ENCODE peak calls at places on chromosomes 12 and 14, in four cellular contexts. F, T, C and X are unnamed samples.

GRCh38 chr12:126437934-126438333 is 1372.7 kb downstream of the AACS start:
- DNase-seq in C (no peak), T (no peak), F (no peak), X (no peak)

GRCh38 chr12:2054091-2055018 is 1.6 kb downstream of the CACNA1C start:
- DNase-seq in C (no peak), F (no peak), T (peak), X (no peak)

GRCh38 chr12:10722905-10723866 is at the start of gene YBX3:
- DNase-seq in T (peak), C (peak), F (peak), X (peak)

GRCh38 chr12:111034148-111034910 is 114.0 kb upstream of the MYL2 start:
- DNase-seq in C (peak), T (no peak), F (no peak), X (no peak)

GRCh38 chr12:24955389-24955788 is 6.5 kb upstream of the BCAT1 start:
- DNase-seq in F (no peak), C (no peak), T (no peak), X (no peak)

GRCh38 chr12:113413488-113413939 is 8.7 kb upstream of the SDSL start:
- DNase-seq in T (no peak), F (no peak), C (no peak), X (no peak)

GRCh38 chr12:65765436-65765813 is 58.9 kb upstream of the HMGA2 start:
- DNase-seq in C (no peak), F (no peak), T (no peak), X (no peak)

GRCh38 chr12:64186789-64187188 is 35.3 kb downstream of the KICS2 start:
- DNase-seq in C (no peak), F (no peak), T (no peak), X (no peak)

GRCh38 chr12:68483592-68484373 is 126.9 kb upstream of the RAP1B start:
- DNase-seq in C (no peak), F (no peak), T (no peak), X (no peak)

GRCh38 chr14:34971381-34971780 is 11.4 kb upstream of the SRP54 start:
- DNase-seq in C (no peak), F (no peak), T (no peak), X (no peak)

GRCh38 chr14:50943943-50944646 is at the start of gene PYGL:
- DNase-seq in T (peak), F (peak), C (peak), X (peak)

GRCh38 chr12:12764824-12765223 is 20.6 kb upstream of the APOLD1 start:
- DNase-seq in T (no peak), C (no peak), F (no peak), X (no peak)

GRCh38 chr14:64943981-64944520 is 1.5 kb upstream of the GPX2 start:
- DNase-seq in T (no peak), C (no peak), F (no peak), X (no peak)

GRCh38 chr14:68507544-68508081 is 285.3 kb downstream of the ZFP36L1 start:
- DNase-seq in C (peak), T (no peak), F (peak), X (no peak)

GRCh38 chr12:57452181-57452936 is 2.7 kb upstream of the INHBE start:
- DNase-seq in C (peak), T (no peak), F (no peak), X (no peak)

GRCh38 chr12:6834254-6834653 is 6.0 kb downstream of the P3H3 start:
- DNase-seq in C (no peak), T (no peak), F (no peak), X (no peak)

GRCh38 chr12:95642583-95642982 is 91.3 kb upstream of the USP44 start:
- DNase-seq in F (no peak), C (no peak), T (no peak), X (no peak)

GRCh38 chr12:126353604-126354003 is 1288.4 kb downstream of the AACS start:
- DNase-seq in F (no peak), C (no peak), T (no peak), X (no peak)

GRCh38 chr14:69059658-69060648 is 80.9 kb upstream of the ACTN1 start:
- DNase-seq in F (no peak), T (peak), C (no peak), X (no peak)

GRCh38 chr12:120368789-120369475 is at the start of gene MSI1:
- DNase-seq in F (no peak), C (no peak), T (no peak), X (no peak)

GRCh38 chr12:4421590-4422031 is 24.0 kb downstream of the FGF6 start:
- DNase-seq in T (no peak), F (peak), C (peak), X (no peak)

GRCh38 chr12:98185606-98186005 is 329.8 kb upstream of the TMPO start:
- DNase-seq in C (no peak), F (no peak), T (no peak), X (no peak)

GRCh38 chr14:39435241-39435640 is 3.0 kb upstream of the FBXO33 start:
- DNase-seq in C (no peak), T (no peak), F (no peak), X (no peak)

GRCh38 chr12:84913151-84913550 is 552 bp upstream of the SLC6A15 start:
- DNase-seq in F (no peak), T (no peak), C (no peak), X (no peak)

GRCh38 chr12:5407457-5407856 is 24.5 kb upstream of the NTF3 start:
- DNase-seq in F (no peak), T (no peak), C (no peak), X (no peak)

GRCh38 chr12:2076196-2076570 is 23.4 kb downstream of the CACNA1C start:
- DNase-seq in F (no peak), T (peak), C (no peak), X (no peak)

GRCh38 chr14:20659813-20660395 is 18.4 kb upstream of the OR6S1 start:
- DNase-seq in C (no peak), F (no peak), T (no peak), X (no peak)

GRCh38 chr12:95202691-95203476 is 14.4 kb downstream of the FGD6 start:
- DNase-seq in T (no peak), C (no peak), F (peak), X (peak)

GRCh38 chr12:102629262-102629888 is 149.0 kb upstream of the IGF1 start:
- DNase-seq in C (no peak), F (no peak), T (no peak), X (no peak)

GRCh38 chr14:24277606-24278321 is 6.4 kb upstream of the RABGGTA start:
- DNase-seq in C (peak), T (no peak), F (no peak), X (no peak)

GRCh38 chr12:91140660-91141045 is 29.4 kb upstream of the LUM start:
- DNase-seq in T (no peak), F (no peak), C (no peak), X (no peak)

GRCh38 chr14:54697806-54698205 is 130.9 kb downstream of the SAMD4A start:
- DNase-seq in F (no peak), C (no peak), T (no peak), X (no peak)

GRCh38 chr12:3117628-3118027 is 40.4 kb downstream of the TSPAN9 start:
- DNase-seq in C (no peak), T (no peak), F (no peak), X (peak)